ENCODE peak calls at places on chromosomes 5 and 9, in six cellular contexts. Z, I, W, C, D and M are unnamed samples.

GRCh38 chr9:36485647-36486453 is 85.8 kb upstream of the RNF38 start:
- DNase-seq in Z (peak; percentile 15), I (no peak), W (peak; percentile 40), C (no peak), D (peak; percentile 10), M (no peak)

GRCh38 chr5:126471875-126472537 is 48.8 kb downstream of the GRAMD2B start:
- DNase-seq in Z (no peak), I (peak; percentile 81), W (no peak), C (no peak), D (no peak), M (no peak)

GRCh38 chr5:154197801-154198461 is 7.4 kb downstream of the GALNT10 start:
- DNase-seq in Z (no peak), I (peak; percentile 92), W (no peak), C (no peak), D (peak; percentile 34), M (peak; percentile 62)

GRCh38 chr9:132350861-132351315 is 3.9 kb downstream of the SETX start:
- DNase-seq in Z (no peak), I (no peak), W (no peak), C (no peak), D (no peak), M (peak; percentile 16)

GRCh38 chr5:171249460-171249859 is 59.6 kb upstream of the TLX3 start:
- DNase-seq in Z (no peak), I (no peak), W (no peak), C (no peak), D (no peak), M (no peak)

GRCh38 chr5:108620516-108620915 is 127.2 kb upstream of the FER start:
- DNase-seq in Z (no peak), I (no peak), W (no peak), C (no peak), D (no peak), M (no peak)

GRCh38 chr9:105508530-105508929 is 49.4 kb upstream of the FKTN start:
- DNase-seq in Z (no peak), I (no peak), W (no peak), C (no peak), D (no peak), M (no peak)

GRCh38 chr9:5442400-5443011 is 4.8 kb upstream of the PLGRKT start:
- DNase-seq in Z (peak; percentile 61), I (peak; percentile 34), W (peak; percentile 41), C (no peak), D (peak; percentile 27), M (no peak)

GRCh38 chr5:124570285-124571035 is 176.0 kb downstream of the ZNF608 start:
- DNase-seq in Z (no peak), I (no peak), W (peak; percentile 29), C (no peak), D (no peak), M (no peak)

GRCh38 chr5:160363122-160363521 is 7.3 kb downstream of the C1QTNF2 start:
- DNase-seq in Z (no peak), I (no peak), W (no peak), C (no peak), D (no peak), M (no peak)

GRCh38 chr5:145283101-145283500 is 552.0 kb downstream of the PRELID2 start:
- DNase-seq in Z (no peak), I (no peak), W (no peak), C (no peak), D (no peak), M (no peak)

GRCh38 chr9:136624184-136624951 is 38.3 kb upstream of the EGFL7 start:
- DNase-seq in Z (no peak), I (no peak), W (no peak), C (peak; percentile 26), D (no peak), M (no peak)

GRCh38 chr9:131149678-131150033 is 24.3 kb downstream of the NUP214 start:
- DNase-seq in Z (no peak), I (no peak), W (no peak), C (no peak), D (no peak), M (no peak)

GRCh38 chr9:113962391-113962790 is 86.3 kb downstream of the ZNF618 start:
- DNase-seq in Z (no peak), I (no peak), W (no peak), C (no peak), D (no peak), M (no peak)

GRCh38 chr5:16540421-16540820 is 74.8 kb upstream of the ZNF622 start:
- DNase-seq in Z (no peak), I (peak; percentile 88), W (no peak), C (no peak), D (no peak), M (no peak)

GRCh38 chr5:84372066-84372700 is 12.5 kb downstream of the EDIL3 start:
- DNase-seq in Z (no peak), I (peak; percentile 95), W (no peak), C (no peak), D (no peak), M (no peak)

GRCh38 chr5:32249668-32250067 is 63.1 kb downstream of the MTMR12 start:
- DNase-seq in Z (peak; percentile 78), I (no peak), W (no peak), C (peak; percentile 30), D (peak; percentile 58), M (no peak)

GRCh38 chr9:744790-745456 is 96.6 kb upstream of the DMRT1 start:
- DNase-seq in Z (peak; percentile 95), I (no peak), W (peak; percentile 22), C (peak; percentile 87), D (no peak), M (no peak)

GRCh38 chr5:159230657-159231056 is 21.3 kb upstream of the RNF145 start:
- DNase-seq in Z (no peak), I (no peak), W (no peak), C (no peak), D (no peak), M (no peak)

GRCh38 chr5:91898865-91899264 is 515.7 kb upstream of the ARRDC3 start:
- DNase-seq in Z (no peak), I (no peak), W (no peak), C (no peak), D (no peak), M (no peak)

GRCh38 chr5:68419637-68420452 is 204.3 kb downstream of the PIK3R1 start:
- DNase-seq in Z (no peak), I (no peak), W (peak; percentile 35), C (no peak), D (no peak), M (no peak)

GRCh38 chr9:82513976-82514735 is 525.6 kb downstream of the SPATA31D1 start:
- DNase-seq in Z (no peak), I (peak; percentile 76), W (no peak), C (no peak), D (no peak), M (no peak)

GRCh38 chr9:106120096-106120495 is 425.8 kb downstream of the TMEM38B start:
- DNase-seq in Z (no peak), I (no peak), W (no peak), C (no peak), D (no peak), M (no peak)

GRCh38 chr5:149224282-149224681 is 47.4 kb upstream of the AFAP1L1 start:
- DNase-seq in Z (no peak), I (no peak), W (no peak), C (no peak), D (no peak), M (no peak)

GRCh38 chr9:111572945-111573604 is 26.4 kb downstream of the PTGR1 start:
- DNase-seq in Z (no peak), I (peak; percentile 95), W (peak; percentile 27), C (no peak), D (no peak), M (no peak)

GRCh38 chr9:127203501-127204327 is 60.9 kb upstream of the GARNL3 start:
- DNase-seq in Z (no peak), I (no peak), W (no peak), C (no peak), D (no peak), M (no peak)

GRCh38 chr9:127201071-127201541 is 63.5 kb upstream of the GARNL3 start:
- DNase-seq in Z (no peak), I (no peak), W (no peak), C (no peak), D (no peak), M (no peak)

GRCh38 chr9:127200106-127200862 is 64.3 kb upstream of the GARNL3 start:
- DNase-seq in Z (no peak), I (no peak), W (no peak), C (no peak), D (no peak), M (no peak)

GRCh38 chr9:127202461-127203139 is 62.0 kb upstream of the GARNL3 start:
- DNase-seq in Z (no peak), I (no peak), W (no peak), C (no peak), D (no peak), M (no peak)

GRCh38 chr9:127201731-127202130 is 62.8 kb upstream of the GARNL3 start:
- DNase-seq in Z (no peak), I (no peak), W (no peak), C (no peak), D (no peak), M (no peak)
- H3K4me1 ChIP-seq in Z (no peaks in the 10 kb centered on the region), I (no peaks in the 10 kb centered on the region), W (no peaks in the 10 kb centered on the region), C (no peaks in the 10 kb centered on the region), D (no peaks in the 10 kb centered on the region), M (peaks cover 12% of the 10 kb centered on the region)

DNA sequence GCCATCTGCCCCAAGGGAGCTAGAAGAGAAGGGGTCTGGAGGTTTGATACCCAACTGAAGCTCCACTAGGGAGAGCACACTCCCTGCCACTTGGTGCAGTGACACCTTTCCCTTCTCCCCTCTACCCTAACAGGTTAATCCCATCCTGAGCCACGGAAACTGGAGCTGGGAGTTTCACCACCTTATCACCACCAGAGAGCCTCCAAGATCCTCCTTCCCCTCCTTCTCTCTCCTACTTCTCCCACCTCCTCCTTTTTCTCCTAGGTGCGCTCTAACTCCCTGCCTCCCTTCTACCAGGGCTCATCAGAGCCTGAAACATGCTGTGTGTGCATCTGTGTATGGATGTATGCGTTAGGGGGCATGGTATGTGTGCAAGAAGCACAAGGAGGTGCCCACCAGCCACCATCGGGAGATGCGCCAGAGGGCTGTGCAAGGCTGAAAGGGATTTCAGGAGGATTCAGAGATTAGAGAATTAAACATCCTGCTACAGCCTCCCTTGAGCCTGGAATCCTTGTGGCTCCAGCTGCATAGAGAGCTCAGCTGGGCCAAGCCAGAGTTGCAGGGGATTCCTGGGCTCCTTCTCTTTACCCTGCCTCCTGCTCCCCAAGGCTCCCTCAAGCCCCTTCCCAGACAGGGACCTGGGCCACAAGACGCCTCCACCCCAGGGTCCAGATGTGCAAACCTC is 89.8 kb downstream of the PCDH1 start:
- DNase-seq in Z (no peak), I (no peak), W (no peak), C (no peak), D (no peak), M (no peak)
- H3K27ac ChIP-seq in Z (no peak overlapping the region), I (no peak overlapping the region), W (no peak overlapping the region), C (no peak overlapping the region), D (no peak overlapping the region), M (no peak overlapping the region)

GRCh38 chr5:80990971-80991370 is 30.8 kb downstream of the RASGRF2 start:
- DNase-seq in Z (no peak), I (no peak), W (no peak), C (no peak), D (no peak), M (no peak)
- H3K4me1 ChIP-seq in Z (no peaks in the 10 kb centered on the region), I (no peaks in the 10 kb centered on the region), W (no peaks in the 10 kb centered on the region), C (no peaks in the 10 kb centered on the region), D (no peaks in the 10 kb centered on the region), M (peaks cover 45% of the 10 kb centered on the region)

DNA sequence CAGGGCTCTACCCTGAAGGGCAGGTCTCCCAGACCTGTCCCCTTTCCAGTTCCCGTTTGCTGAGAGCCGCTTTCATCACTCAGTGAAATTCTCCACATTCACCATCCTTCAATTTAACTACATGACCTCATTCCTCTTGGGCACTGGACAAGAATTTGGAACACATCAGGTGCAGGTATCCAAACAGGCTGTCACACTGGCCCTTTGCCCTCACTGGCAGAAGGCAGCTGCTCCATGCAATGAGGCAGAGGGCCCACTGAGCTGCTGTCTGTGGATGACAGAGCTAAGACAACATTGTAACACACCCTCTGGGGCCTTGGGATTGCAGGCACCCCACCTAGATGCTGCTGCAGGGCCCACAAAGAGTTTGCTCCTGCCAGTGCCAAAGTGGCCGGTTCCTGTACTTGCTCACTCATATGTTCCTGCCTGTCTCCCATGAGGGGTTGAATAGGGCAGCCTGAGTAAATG is 55.1 kb downstream of the ACTL7B start:
- DNase-seq in Z (no peak), I (no peak), W (no peak), C (no peak), D (no peak), M (no peak)
- H3K27ac ChIP-seq in Z (no peak overlapping the region), I (no peak overlapping the region), W (no peak overlapping the region), C (no peak overlapping the region), D (no peak overlapping the region), M (no peak overlapping the region)